ENCODE peak calls at places on chromosomes 12 and 14, in ten cellular contexts. W is MCF 10A; H is Caki2; M is activated T-cell treated with anti-CD3 and anti-CD28 coated beads, Interleukin-2, amount 50 U/mL, for 48 hours; S is activated T-helper 1 cell treated with Interleukin-2 at 50 U/mL for 16 hours; Z is NCI-H2081; G is anterior cingulate cortex; T is head of caudate nucleus; X is stimulated activated CD4-positive, alpha-beta T cell treated with anti-CD3 and anti-CD28 coated beads, Interleukin-15, amount 100 ng/mL, for 48 hours; I is adrenal gland. Q is an unnamed sample.

GRCh38 chr12:27025116-27025515 is 2.8 kb downstream of the MED21 start:
- DNase-seq in T (no peak), X (no peak), G (no peak), S (no peak), H (no peak), I (no peak), Z (no peak), M (no peak), W (no peak), Q (no peak)

GRCh38 chr14:104107101-104107581 is 21.6 kb downstream of the ASPG start:
- DNase-seq in W (no peak), G (no peak), T (no peak), S (no peak), H (no peak), M (no peak), Z (no peak), I (no peak), X (no peak), Q (peak; percentile 0)

GRCh38 chr12:115455268-115455681 is 771.3 kb upstream of the TBX3 start:
- DNase-seq in S (no peak), T (no peak), H (no peak), G (no peak), Z (no peak), M (no peak), W (no peak), I (no peak), X (no peak), Q (no peak)

GRCh38 chr12:32027684-32028355 is 68.6 kb downstream of the RESF1 start:
- DNase-seq in H (no peak), S (no peak), I (no peak), Z (no peak), M (no peak), T (no peak), X (no peak), G (no peak), W (no peak), Q (no peak)

GRCh38 chr14:87063181-87063580 is 929.8 kb downstream of the GALC start:
- DNase-seq in I (no peak), W (peak; percentile 11), S (no peak), H (no peak), T (no peak), M (no peak), G (no peak), Z (no peak), X (no peak), Q (no peak)

GRCh38 chr12:122051231-122051876 is 27.2 kb upstream of the MLXIP start:
- DNase-seq in S (no peak), Z (no peak), X (no peak), T (no peak), H (no peak), I (peak; percentile 74), W (no peak), G (no peak), M (no peak), Q (no peak)

GRCh38 chr14:70098257-70098809 is 90.4 kb downstream of the SLC8A3 start:
- DNase-seq in Z (no peak), T (no peak), M (no peak), H (no peak), X (no peak), I (no peak), W (no peak), G (no peak), S (no peak), Q (no peak)

GRCh38 chr14:59020382-59020781 is 168.1 kb upstream of the DAAM1 start:
- DNase-seq in T (no peak), X (no peak), S (no peak), G (no peak), Z (no peak), M (no peak), H (no peak), I (no peak), W (peak; percentile 41), Q (peak; percentile 38)

GRCh38 chr14:76781648-76782051 is 20.4 kb downstream of the VASH1 start:
- DNase-seq in W (no peak), T (no peak), S (no peak), H (no peak), Z (no peak), I (no peak), X (no peak), G (no peak), M (no peak), Q (no peak)

GRCh38 chr14:51552275-51552674 is 99.4 kb upstream of the FRMD6 start:
- DNase-seq in G (no peak), T (no peak), Z (no peak), W (peak; percentile 34), X (no peak), H (no peak), M (no peak), S (no peak), I (no peak), Q (no peak)

GRCh38 chr14:94625353-94625635 is 13.1 kb downstream of the SERPINA3 start:
- DNase-seq in S (no peak), I (no peak), T (no peak), M (no peak), H (no peak), Z (no peak), G (no peak), W (no peak), X (no peak), Q (peak; percentile 26)

GRCh38 chr12:98754095-98754494 is 109.0 kb downstream of the APAF1 start:
- DNase-seq in X (peak; percentile 25), T (peak; percentile 36), I (no peak), M (peak; percentile 39), H (peak; percentile 68), Z (no peak), S (no peak), G (no peak), W (peak; percentile 49), Q (peak; percentile 44)

GRCh38 chr12:88723219-88723618 is 142.9 kb upstream of the KITLG start:
- DNase-seq in X (no peak), W (peak; percentile 80), S (no peak), Z (no peak), H (no peak), M (no peak), I (no peak), G (no peak), T (no peak), Q (no peak)

GRCh38 chr12:78671295-78671694 is 193.3 kb upstream of the SYT1 start:
- DNase-seq in G (no peak), Z (no peak), X (no peak), I (no peak), M (no peak), H (peak; percentile 46), S (no peak), W (peak; percentile 95), T (no peak), Q (peak; percentile 22)

GRCh38 chr14:34496679-34497513 is 34.9 kb upstream of the SPTSSA start:
- DNase-seq in W (peak; percentile 99), G (peak; percentile 13), S (no peak), T (peak; percentile 28), Z (no peak), X (no peak), H (peak; percentile 77), I (peak; percentile 90), M (no peak), Q (peak; percentile 81)

GRCh38 chr12:56256326-56256960 is 1.7 kb downstream of the ANKRD52 start:
- DNase-seq in M (no peak), I (peak; percentile 56), W (peak; percentile 38), H (no peak), X (no peak), Z (no peak), S (no peak), T (no peak), G (no peak), Q (no peak)

GRCh38 chr12:106030210-106031175 is 108.3 kb downstream of the NUAK1 start:
- DNase-seq in S (no peak), X (no peak), I (no peak), Z (no peak), W (peak; percentile 35), T (no peak), G (no peak), M (no peak), H (no peak), Q (peak; percentile 55)

GRCh38 chr14:64562432-64562831 is 12.7 kb downstream of the PPP1R36 start:
- DNase-seq in G (no peak), H (no peak), S (no peak), M (no peak), W (no peak), I (no peak), T (no peak), X (no peak), Z (no peak), Q (no peak)

GRCh38 chr14:97456958-97457357 is 659.8 kb downstream of the VRK1 start:
- DNase-seq in X (peak; percentile 59), H (no peak), M (peak; percentile 73), T (peak; percentile 11), I (no peak), Z (no peak), S (peak; percentile 33), G (no peak), W (peak; percentile 21), Q (no peak)

GRCh38 chr12:120388711-120389431 is 19.9 kb upstream of the MSI1 start:
- DNase-seq in T (no peak), Z (no peak), S (no peak), X (no peak), M (no peak), I (no peak), W (no peak), H (no peak), G (no peak), Q (no peak)

GRCh38 chr14:61385002-61385685 is 63.8 kb downstream of the PRKCH start:
- DNase-seq in G (no peak), M (no peak), H (no peak), W (no peak), T (no peak), Z (no peak), I (no peak), S (peak; percentile 38), X (no peak), Q (no peak)

GRCh38 chr14:73267474-73267873 is 30.2 kb downstream of the PAPLN start:
- DNase-seq in M (no peak), H (no peak), I (no peak), Z (no peak), T (no peak), S (no peak), G (no peak), W (no peak), X (no peak), Q (no peak)